ENCODE peak calls at places on chromosomes 12 and 14, in ten cellular contexts. One of them, this sample, is unnamed. For H3K36me3, the result is how much of the 10 kb centered on the place peaks cover.

GRCh38 chr12:84411031-84411430 is 501.6 kb downstream of the SLC6A15 start:
- DNase-seq in left lung: no peak
- DNase-seq in CD8-positive, alpha-beta T cell: no peak
- DNase-seq in HepG2: no peak
- DNase-seq in cardiac muscle cell: no peak
- DNase-seq in bronchial epithelial cell: no peak
- DNase-seq in esophagus squamous epithelium: no peak
- DNase-seq in endodermal cell: no peak
- DNase-seq in psoas muscle: no peak
- DNase-seq in tibial nerve: no peak
- DNase-seq in this sample: no peak

GRCh38 chr14:31678421-31679249 is 117.4 kb downstream of the NUBPL start:
- DNase-seq in bronchial epithelial cell: no peak
- DNase-seq in cardiac muscle cell: no peak
- DNase-seq in HepG2: peak
- DNase-seq in esophagus squamous epithelium: no peak
- DNase-seq in endodermal cell: peak
- DNase-seq in left lung: no peak
- DNase-seq in psoas muscle: no peak
- DNase-seq in CD8-positive, alpha-beta T cell: no peak
- DNase-seq in tibial nerve: no peak
- DNase-seq in this sample: no peak

GRCh38 chr12:118193958-118194357 is 58.0 kb downstream of the PEBP1 start:
- DNase-seq in esophagus squamous epithelium: no peak
- DNase-seq in left lung: no peak
- DNase-seq in bronchial epithelial cell: no peak
- DNase-seq in endodermal cell: no peak
- DNase-seq in HepG2: no peak
- DNase-seq in CD8-positive, alpha-beta T cell: no peak
- DNase-seq in tibial nerve: no peak
- DNase-seq in psoas muscle: no peak
- DNase-seq in cardiac muscle cell: no peak
- DNase-seq in this sample: no peak

GRCh38 chr12:30823140-30823669 is 68.5 kb upstream of the CAPRIN2 start:
- DNase-seq in CD8-positive, alpha-beta T cell: peak
- DNase-seq in HepG2: no peak
- DNase-seq in esophagus squamous epithelium: no peak
- DNase-seq in cardiac muscle cell: peak
- DNase-seq in endodermal cell: peak
- DNase-seq in psoas muscle: peak
- DNase-seq in tibial nerve: peak
- DNase-seq in left lung: peak
- DNase-seq in bronchial epithelial cell: no peak
- DNase-seq in this sample: no peak

GRCh38 chr12:103423061-103423473 is 72.7 kb downstream of the C12orf42 start:
- DNase-seq in CD8-positive, alpha-beta T cell: no peak
- DNase-seq in tibial nerve: no peak
- DNase-seq in left lung: no peak
- DNase-seq in psoas muscle: no peak
- DNase-seq in bronchial epithelial cell: no peak
- DNase-seq in endodermal cell: peak
- DNase-seq in cardiac muscle cell: no peak
- DNase-seq in esophagus squamous epithelium: no peak
- DNase-seq in HepG2: no peak
- DNase-seq in this sample: no peak

GRCh38 chr14:49986344-49987014 is 93.6 kb downstream of the ARF6 start:
- DNase-seq in tibial nerve: no peak
- DNase-seq in left lung: no peak
- DNase-seq in CD8-positive, alpha-beta T cell: no peak
- DNase-seq in psoas muscle: no peak
- DNase-seq in endodermal cell: no peak
- DNase-seq in cardiac muscle cell: peak
- DNase-seq in esophagus squamous epithelium: no peak
- DNase-seq in bronchial epithelial cell: no peak
- DNase-seq in HepG2: peak
- DNase-seq in this sample: no peak

GRCh38 chr14:25042362-25043299 is 7.3 kb downstream of the STXBP6 start:
- DNase-seq in CD8-positive, alpha-beta T cell: no peak
- DNase-seq in endodermal cell: peak
- DNase-seq in bronchial epithelial cell: no peak
- DNase-seq in left lung: no peak
- DNase-seq in esophagus squamous epithelium: no peak
- DNase-seq in cardiac muscle cell: peak
- DNase-seq in tibial nerve: no peak
- DNase-seq in HepG2: peak
- DNase-seq in psoas muscle: no peak
- DNase-seq in this sample: peak

GRCh38 chr12:51048601-51049369 is 658 bp downstream of the LETMD1 start:
- DNase-seq in CD8-positive, alpha-beta T cell: no peak
- DNase-seq in psoas muscle: no peak
- DNase-seq in cardiac muscle cell: no peak
- DNase-seq in esophagus squamous epithelium: no peak
- DNase-seq in HepG2: no peak
- DNase-seq in left lung: no peak
- DNase-seq in bronchial epithelial cell: no peak
- DNase-seq in tibial nerve: no peak
- DNase-seq in endodermal cell: peak
- DNase-seq in this sample: no peak

GRCh38 chr12:116876151-116876869 is 4.9 kb downstream of the HRK start:
- DNase-seq in HepG2: no peak
- DNase-seq in bronchial epithelial cell: no peak
- DNase-seq in endodermal cell: peak
- DNase-seq in CD8-positive, alpha-beta T cell: no peak
- DNase-seq in cardiac muscle cell: peak
- DNase-seq in psoas muscle: no peak
- DNase-seq in tibial nerve: no peak
- DNase-seq in left lung: no peak
- DNase-seq in esophagus squamous epithelium: no peak
- DNase-seq in this sample: no peak

GRCh38 chr12:117662620-117663395 is 301.4 kb upstream of the NOS1 start:
- DNase-seq in psoas muscle: no peak
- DNase-seq in endodermal cell: no peak
- DNase-seq in bronchial epithelial cell: no peak
- DNase-seq in CD8-positive, alpha-beta T cell: no peak
- DNase-seq in HepG2: no peak
- DNase-seq in esophagus squamous epithelium: no peak
- DNase-seq in cardiac muscle cell: no peak
- DNase-seq in tibial nerve: no peak
- DNase-seq in left lung: no peak
- DNase-seq in this sample: no peak

GRCh38 chr12:52871291-52871961 is 22.6 kb upstream of the KRT78 start:
- DNase-seq in endodermal cell: no peak
- DNase-seq in esophagus squamous epithelium: no peak
- DNase-seq in left lung: no peak
- DNase-seq in CD8-positive, alpha-beta T cell: no peak
- DNase-seq in HepG2: no peak
- DNase-seq in bronchial epithelial cell: peak
- DNase-seq in tibial nerve: peak
- DNase-seq in cardiac muscle cell: peak
- DNase-seq in psoas muscle: no peak
- DNase-seq in this sample: no peak

GRCh38 chr14:96917442-96917963 is 120.3 kb downstream of the VRK1 start:
- DNase-seq in HepG2: no peak
- DNase-seq in esophagus squamous epithelium: no peak
- DNase-seq in bronchial epithelial cell: no peak
- DNase-seq in endodermal cell: no peak
- DNase-seq in psoas muscle: no peak
- DNase-seq in cardiac muscle cell: no peak
- DNase-seq in tibial nerve: no peak
- DNase-seq in CD8-positive, alpha-beta T cell: no peak
- DNase-seq in left lung: no peak
- DNase-seq in this sample: no peak

GRCh38 chr12:28563926-28564325 is 373.7 kb downstream of the CCDC91 start:
- DNase-seq in endodermal cell: no peak
- DNase-seq in cardiac muscle cell: peak
- DNase-seq in CD8-positive, alpha-beta T cell: no peak
- DNase-seq in left lung: no peak
- DNase-seq in esophagus squamous epithelium: no peak
- DNase-seq in HepG2: no peak
- DNase-seq in bronchial epithelial cell: peak
- DNase-seq in tibial nerve: no peak
- DNase-seq in psoas muscle: no peak
- DNase-seq in this sample: no peak

DNA sequence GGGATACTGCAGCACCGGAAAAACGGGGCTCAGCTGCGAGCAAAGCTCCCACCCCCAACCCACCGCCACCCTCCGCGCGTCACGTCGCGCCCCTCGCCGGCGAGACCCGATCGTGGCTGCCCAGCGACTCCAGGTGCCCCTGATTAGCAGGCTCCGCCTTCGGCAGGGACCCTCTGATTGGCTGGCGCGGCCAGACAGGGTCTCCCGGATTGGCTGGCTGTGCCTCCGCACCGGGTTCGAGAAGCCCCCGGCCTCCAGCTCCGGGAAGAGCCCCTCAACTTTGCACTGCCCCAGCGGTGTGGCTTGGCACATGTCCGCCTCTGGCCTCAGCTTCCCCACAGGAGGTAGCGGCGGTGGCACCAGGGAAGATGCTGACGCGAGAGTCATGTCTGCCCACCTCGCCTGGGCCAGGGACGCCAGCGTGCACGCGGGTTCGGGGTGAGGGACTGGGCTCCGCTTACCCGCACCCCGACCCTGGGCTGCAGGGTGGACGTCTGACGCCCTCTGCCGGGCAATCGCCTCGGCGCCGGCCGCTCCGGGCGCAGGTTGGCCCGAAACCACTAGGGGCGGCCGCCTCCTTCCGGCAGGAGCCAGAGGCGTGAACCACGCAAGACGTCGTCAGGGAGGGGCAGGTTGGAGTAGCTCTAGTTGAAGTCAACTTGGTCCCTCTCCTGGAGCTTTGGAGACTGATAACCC is 496 bp upstream of the RHOF start:
- DNase-seq in HepG2: peak
- DNase-seq in bronchial epithelial cell: peak
- DNase-seq in tibial nerve: peak
- DNase-seq in cardiac muscle cell: peak
- DNase-seq in CD8-positive, alpha-beta T cell: peak
- DNase-seq in endodermal cell: peak
- DNase-seq in left lung: peak
- DNase-seq in esophagus squamous epithelium: peak
- DNase-seq in psoas muscle: peak
- DNase-seq in this sample: peak
- TF ChIP-seq CTCF in HepG2: peak
- TF ChIP-seq CTCF in bronchial epithelial cell: peak
- TF ChIP-seq CTCF in tibial nerve: peak
- TF ChIP-seq CTCF in cardiac muscle cell: peak
- TF ChIP-seq CTCF in CD8-positive, alpha-beta T cell: peak
- TF ChIP-seq CTCF in endodermal cell: peak
- TF ChIP-seq CTCF in left lung: peak
- TF ChIP-seq CTCF in esophagus squamous epithelium: peak
- TF ChIP-seq CTCF in psoas muscle: peak
- TF ChIP-seq CTCF in this sample: peak

DNA sequence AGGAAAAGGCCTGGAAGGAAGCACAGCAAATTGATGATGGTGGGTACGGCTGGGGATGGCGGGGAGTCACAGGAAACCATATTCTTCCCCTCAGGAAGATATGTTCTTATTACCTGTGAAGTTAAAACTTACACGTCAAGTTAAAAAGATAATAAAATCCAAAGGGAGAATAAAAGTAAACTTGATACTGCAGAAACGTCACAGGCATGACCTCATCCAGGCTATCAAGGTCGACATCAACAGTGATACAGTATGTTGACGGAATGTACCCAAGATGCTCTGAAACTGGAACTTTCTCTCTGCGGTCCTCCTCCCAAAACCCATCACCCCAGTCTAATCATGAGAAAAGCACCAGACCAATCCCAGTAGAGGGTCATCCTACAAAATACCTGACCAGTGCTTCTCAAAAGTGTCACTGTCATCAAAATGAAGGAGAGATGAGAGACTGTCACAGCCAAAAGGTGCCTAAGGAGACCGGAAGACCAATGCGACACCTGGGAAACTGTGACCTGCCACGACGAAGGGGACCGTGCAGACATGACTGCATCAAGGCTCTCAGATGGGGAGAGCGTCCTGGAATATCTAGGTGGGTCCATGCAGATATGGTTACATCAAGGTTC is 74.6 kb downstream of the SCARB1 start:
- DNase-seq in esophagus squamous epithelium: no peak
- DNase-seq in tibial nerve: no peak
- DNase-seq in HepG2: no peak
- DNase-seq in cardiac muscle cell: no peak
- DNase-seq in left lung: no peak
- DNase-seq in endodermal cell: no peak
- DNase-seq in CD8-positive, alpha-beta T cell: no peak
- DNase-seq in bronchial epithelial cell: no peak
- DNase-seq in psoas muscle: no peak
- DNase-seq in this sample: no peak
- H3K36me3 ChIP-seq in esophagus squamous epithelium: under half
- H3K36me3 ChIP-seq in tibial nerve: under half
- H3K36me3 ChIP-seq in HepG2: under half
- H3K36me3 ChIP-seq in cardiac muscle cell: under half
- H3K36me3 ChIP-seq in left lung: under half
- H3K36me3 ChIP-seq in endodermal cell: under half
- H3K36me3 ChIP-seq in CD8-positive, alpha-beta T cell: under half
- H3K36me3 ChIP-seq in bronchial epithelial cell: under half
- H3K36me3 ChIP-seq in psoas muscle: under half
- H3K36me3 ChIP-seq in this sample: under half

GRCh38 chr14:55802986-55803431 is 223.0 kb downstream of the KTN1 start:
- DNase-seq in HepG2: peak
- DNase-seq in esophagus squamous epithelium: no peak
- DNase-seq in CD8-positive, alpha-beta T cell: no peak
- DNase-seq in psoas muscle: no peak
- DNase-seq in cardiac muscle cell: no peak
- DNase-seq in tibial nerve: no peak
- DNase-seq in endodermal cell: no peak
- DNase-seq in bronchial epithelial cell: peak
- DNase-seq in left lung: no peak
- DNase-seq in this sample: no peak
- TF ChIP-seq CTCF in HepG2: peak
- TF ChIP-seq CTCF in esophagus squamous epithelium: peak
- TF ChIP-seq CTCF in CD8-positive, alpha-beta T cell: no peak
- TF ChIP-seq CTCF in psoas muscle: no peak
- TF ChIP-seq CTCF in cardiac muscle cell: no peak
- TF ChIP-seq CTCF in tibial nerve: no peak
- TF ChIP-seq CTCF in endodermal cell: no peak
- TF ChIP-seq CTCF in bronchial epithelial cell: peak
- TF ChIP-seq CTCF in left lung: no peak
- TF ChIP-seq CTCF in this sample: peak

DNA sequence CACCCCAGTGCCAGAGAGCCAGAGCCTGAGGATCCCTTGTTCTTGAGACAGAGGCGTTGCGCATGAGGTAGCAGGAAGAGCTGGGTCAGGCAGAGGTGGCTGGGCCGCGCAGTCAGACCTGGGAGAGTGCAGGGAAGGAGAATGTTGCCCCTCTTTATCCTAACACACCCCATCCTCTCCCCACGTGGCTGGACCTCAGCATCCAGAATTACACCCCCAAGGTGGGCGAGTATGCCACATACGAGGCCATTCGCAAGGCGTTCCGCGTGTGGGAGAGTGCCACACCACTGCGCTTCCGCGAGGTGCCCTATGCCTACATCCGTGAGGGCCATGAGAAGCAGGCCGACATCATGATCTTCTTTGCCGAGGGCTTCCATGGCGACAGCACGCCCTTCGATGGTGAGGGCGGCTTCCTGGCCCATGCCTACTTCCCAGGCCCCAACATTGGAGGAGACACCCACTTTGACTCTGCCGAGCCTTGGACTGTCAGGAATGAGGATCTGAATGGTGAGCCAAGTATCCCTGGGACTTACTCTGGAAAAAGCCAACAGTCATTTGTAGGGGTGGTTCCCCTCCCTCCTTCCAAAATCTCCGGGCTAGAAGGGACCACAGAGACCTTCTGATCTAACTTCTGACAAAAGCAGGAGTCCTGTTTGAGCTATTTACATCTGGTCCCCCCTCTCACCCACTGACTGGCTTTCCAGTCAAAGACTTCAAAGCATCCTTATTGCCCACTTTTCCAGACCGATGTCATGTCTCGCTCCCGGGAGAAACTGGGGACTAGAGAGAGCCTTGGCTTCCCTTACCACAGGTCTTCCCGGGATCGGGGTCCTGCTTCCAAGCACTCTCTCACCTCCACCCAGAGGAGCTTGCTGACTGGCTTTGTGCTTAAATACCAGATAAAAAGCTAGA is 6.1 kb downstream of the MMP14 start:
- DNase-seq in esophagus squamous epithelium: no peak
- DNase-seq in bronchial epithelial cell: no peak
- DNase-seq in endodermal cell: no peak
- DNase-seq in left lung: no peak
- DNase-seq in tibial nerve: no peak
- DNase-seq in psoas muscle: no peak
- DNase-seq in cardiac muscle cell: no peak
- DNase-seq in CD8-positive, alpha-beta T cell: no peak
- DNase-seq in HepG2: no peak
- DNase-seq in this sample: no peak
- H3K36me3 ChIP-seq in esophagus squamous epithelium: half or more
- H3K36me3 ChIP-seq in bronchial epithelial cell: half or more
- H3K36me3 ChIP-seq in endodermal cell: half or more
- H3K36me3 ChIP-seq in left lung: half or more
- H3K36me3 ChIP-seq in tibial nerve: under half
- H3K36me3 ChIP-seq in psoas muscle: under half
- H3K36me3 ChIP-seq in cardiac muscle cell: under half
- H3K36me3 ChIP-seq in CD8-positive, alpha-beta T cell: under half
- H3K36me3 ChIP-seq in HepG2: under half
- H3K36me3 ChIP-seq in this sample: under half